ENCODE peak calls at places on chromosomes 11 and 22, in nine cellular contexts. B, Q, V, S, T, H, N, P and W are unnamed samples.

GRCh38 chr11:43944761-43945311 is 2.4 kb downstream of the C11orf96 start:
- DNase-seq in H (no peak), N (peak; percentile 42), Q (peak; percentile 66), P (peak; percentile 73), B (peak; percentile 65), T (peak; percentile 92), S (peak; percentile 61), V (no peak), W (peak; percentile 26)

GRCh38 chr11:93267383-93267782 is 63.2 kb upstream of the DEUP1 start:
- DNase-seq in H (no peak), T (peak; percentile 61), S (no peak), N (no peak), P (no peak), V (no peak), Q (no peak), B (no peak), W (no peak)

GRCh38 chr11:67027483-67027930 is 4.6 kb downstream of the SYT12 start:
- DNase-seq in B (no peak), T (no peak), Q (no peak), N (no peak), S (no peak), P (no peak), H (no peak), V (no peak), W (no peak)

GRCh38 chr11:102347526-102348331 is 715 bp downstream of the BIRC2 start:
- DNase-seq in V (no peak), Q (no peak), S (peak; percentile 29), P (no peak), B (peak; percentile 70), H (no peak), N (peak; percentile 78), T (no peak), W (peak; percentile 73)

GRCh38 chr11:16902979-16903378 is 111.2 kb downstream of the PLEKHA7 start:
- DNase-seq in Q (no peak), T (no peak), S (no peak), V (no peak), N (no peak), B (no peak), H (no peak), P (no peak), W (no peak)

GRCh38 chr11:96260067-96260511 is 82.9 kb downstream of the MAML2 start:
- DNase-seq in Q (no peak), P (no peak), N (no peak), S (no peak), V (no peak), B (no peak), T (no peak), H (no peak), W (no peak)

GRCh38 chr11:107928767-107929507 is 689 bp downstream of the RAB39A start:
- DNase-seq in Q (no peak), B (no peak), H (no peak), N (no peak), V (no peak), T (no peak), S (no peak), P (peak; percentile 21), W (no peak)

GRCh38 chr11:135075740-135076139 is 663.7 kb upstream of the B3GAT1 start:
- DNase-seq in V (no peak), T (peak; percentile 86), H (no peak), N (peak; percentile 57), S (peak; percentile 59), B (peak; percentile 95), Q (peak; percentile 86), P (peak; percentile 20), W (peak; percentile 58)

DNA sequence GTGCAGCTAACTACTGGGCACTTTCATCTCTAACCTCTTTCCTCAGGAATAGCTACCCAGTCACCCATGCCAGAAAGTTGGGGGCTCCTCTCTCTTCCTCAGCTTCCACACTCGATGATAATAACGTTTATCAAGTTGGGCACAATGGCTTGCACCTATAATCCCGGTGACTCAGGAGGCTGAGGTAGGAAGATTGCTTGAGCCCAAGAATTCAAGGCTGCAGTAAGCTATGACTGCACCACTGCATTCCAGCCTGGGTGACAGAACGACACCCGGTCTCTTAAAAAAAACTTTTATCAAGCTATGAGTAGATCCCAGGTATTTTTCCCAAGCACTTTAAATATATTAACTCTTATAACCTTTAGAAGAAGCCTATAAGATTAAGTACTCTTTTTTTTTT is 2.0 kb downstream of the SF3A1 start:
- DNase-seq in V (no peak), B (no peak), P (no peak), T (no peak), N (peak; percentile 20), S (no peak), Q (no peak), H (no peak), W (no peak)
- H3K4me3 ChIP-seq in V (no peak overlapping the region), B (no peak overlapping the region), P (no peak overlapping the region), T (peak overlapping the region; percentile 99), N (peak overlapping the region; percentile 85), S (no peak overlapping the region), Q (no peak overlapping the region), H (no peak overlapping the region), W (no peak overlapping the region)

GRCh38 chr11:10568486-10568941 is at the start of gene LYVE1:
- DNase-seq in Q (no peak), N (no peak), S (peak; percentile 84), H (no peak), B (no peak), P (peak; percentile 51), V (no peak), T (no peak), W (no peak)

GRCh38 chr11:10564692-10565318 is 3.7 kb downstream of the LYVE1 start:
- DNase-seq in T (no peak), V (no peak), N (peak; percentile 44), B (peak; percentile 41), S (no peak), P (no peak), Q (no peak), H (no peak), W (peak; percentile 53)

GRCh38 chr11:10565493-10565892 is 3.0 kb downstream of the LYVE1 start:
- DNase-seq in N (no peak), S (no peak), P (no peak), V (no peak), B (no peak), T (no peak), H (no peak), Q (no peak), W (no peak)

GRCh38 chr11:10566257-10566956 is 2.1 kb downstream of the LYVE1 start:
- DNase-seq in V (no peak), H (no peak), N (peak; percentile 19), S (no peak), P (no peak), B (no peak), T (no peak), Q (no peak), W (peak; percentile 27)

GRCh38 chr11:10567466-10567865 is 999 bp downstream of the LYVE1 start:
- DNase-seq in H (no peak), N (no peak), P (no peak), Q (no peak), V (no peak), T (no peak), B (no peak), S (no peak), W (no peak)
- H3K4me3 ChIP-seq in H (no peak overlapping the region), N (no peak overlapping the region), P (peak overlapping the region; percentile 39), Q (no peak overlapping the region), V (no peak overlapping the region), T (peak overlapping the region; percentile 40), B (no peak overlapping the region), S (no peak overlapping the region), W (no peak overlapping the region)

DNA sequence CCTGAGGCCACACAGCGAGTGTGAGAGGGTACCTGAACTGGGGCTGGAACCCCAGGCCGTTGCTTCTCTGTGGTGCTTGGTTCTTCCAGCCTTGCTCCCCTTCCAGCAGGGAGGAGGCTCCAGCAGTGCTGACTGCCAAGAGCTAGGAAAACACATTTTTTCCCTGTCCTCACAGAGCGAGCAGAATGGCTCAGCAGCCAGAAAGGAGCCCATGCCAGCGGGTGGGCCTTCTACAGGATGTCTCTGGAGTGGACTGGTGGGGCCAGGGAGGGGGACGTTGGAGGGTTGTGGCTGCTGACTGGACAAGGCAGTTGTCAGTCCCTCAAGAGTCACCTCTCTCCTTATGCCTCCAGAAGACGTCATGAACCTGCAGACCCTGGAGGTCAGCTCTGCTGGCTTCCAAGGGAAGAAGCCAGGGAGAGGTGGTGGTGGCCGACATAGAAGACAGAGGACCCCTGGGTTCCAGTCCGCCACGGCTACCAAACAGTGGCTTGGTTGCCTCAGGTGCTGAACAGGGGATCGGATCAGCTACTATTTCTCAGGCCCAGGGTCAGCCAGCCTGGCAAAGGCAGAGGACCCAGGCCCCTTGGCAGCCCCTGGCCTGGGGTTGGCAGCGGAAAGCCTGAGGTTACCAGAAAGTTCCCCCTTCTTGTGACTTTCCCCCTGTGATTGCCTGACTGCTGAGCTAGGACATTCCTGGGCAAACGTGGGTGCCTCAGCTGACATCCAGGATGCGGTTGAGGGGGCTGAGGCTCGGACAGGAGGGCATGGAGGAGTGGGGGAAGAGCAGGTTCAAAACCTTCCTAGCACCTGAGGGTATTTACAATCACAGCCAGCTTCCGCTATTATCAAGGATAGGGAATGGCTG is 3.7 kb downstream of the MAFF start:
- DNase-seq in N (peak; percentile 93), B (peak; percentile 60), S (peak; percentile 78), T (no peak), P (peak; percentile 76), Q (no peak), H (no peak), V (no peak), W (peak; percentile 78)
- H3K4me3 ChIP-seq in N (peak overlapping the region; percentile 83), B (no peak overlapping the region), S (no peak overlapping the region), T (no peak overlapping the region), P (no peak overlapping the region), Q (no peak overlapping the region), H (no peak overlapping the region), V (peak overlapping the region; percentile 1), W (peak overlapping the region; percentile 85)

GRCh38 chr11:69198891-69199582 is 43.3 kb downstream of the SMIM38 start:
- DNase-seq in N (no peak), V (no peak), Q (no peak), P (no peak), H (no peak), T (peak; percentile 30), B (no peak), S (no peak), W (no peak)

GRCh38 chr11:69201764-69202370 is 46.1 kb downstream of the SMIM38 start:
- DNase-seq in N (no peak), B (no peak), S (no peak), Q (peak; percentile 32), P (no peak), T (peak; percentile 45), H (no peak), V (no peak), W (no peak)

GRCh38 chr11:69201048-69201365 is 45.3 kb downstream of the SMIM38 start:
- DNase-seq in P (no peak), H (no peak), B (no peak), N (no peak), T (no peak), Q (peak; percentile 30), V (no peak), S (no peak), W (no peak)

GRCh38 chr11:69199583-69200295 is 44.0 kb downstream of the SMIM38 start:
- DNase-seq in B (no peak), P (no peak), S (no peak), Q (no peak), H (no peak), N (no peak), T (peak; percentile 27), V (no peak), W (no peak)

DNA sequence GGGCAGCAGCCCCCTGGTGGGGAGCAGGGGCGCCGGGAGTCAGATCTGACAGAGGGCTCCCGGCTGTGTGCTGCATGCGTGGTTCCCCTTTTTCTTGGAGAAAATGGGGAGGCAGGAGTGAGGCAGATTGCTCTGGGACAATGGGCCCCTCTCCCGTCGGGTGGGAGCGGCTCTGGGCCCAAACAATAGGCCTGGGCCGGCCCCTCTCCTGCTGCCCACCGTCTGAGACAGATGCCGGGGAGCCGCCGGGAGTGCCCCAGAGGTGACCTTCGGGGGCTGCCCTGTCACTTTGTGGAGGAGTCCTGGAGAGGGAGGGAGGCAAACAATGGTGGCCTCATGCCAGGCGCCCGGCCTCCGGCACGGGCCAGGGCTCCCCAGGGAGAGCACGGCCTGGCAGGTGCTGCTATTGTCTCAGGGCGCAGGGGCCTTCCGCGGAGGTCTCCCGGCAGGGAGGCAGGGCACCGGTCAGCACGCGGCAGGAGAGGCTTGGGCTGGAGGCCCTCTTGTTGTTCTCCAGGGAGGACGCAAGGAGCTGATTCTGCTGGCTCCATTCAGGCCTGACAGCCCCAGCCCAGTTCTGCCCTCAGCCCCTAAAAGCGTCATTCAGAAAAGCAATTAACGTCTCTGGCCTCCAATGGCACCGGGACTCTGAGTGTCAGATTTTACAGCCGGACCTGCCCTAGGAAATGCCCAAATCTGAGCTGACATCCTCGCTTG is 44.8 kb downstream of the SMIM38 start:
- DNase-seq in H (no peak), P (peak; percentile 53), T (peak; percentile 60), Q (peak; percentile 32), B (no peak), N (no peak), V (no peak), S (no peak), W (no peak)
- H3K4me3 ChIP-seq in H (no peak overlapping the region), P (no peak overlapping the region), T (no peak overlapping the region), Q (no peak overlapping the region), B (no peak overlapping the region), N (no peak overlapping the region), V (no peak overlapping the region), S (no peak overlapping the region), W (no peak overlapping the region)